ENCODE peak calls at places on chromosomes 4 and X, in five cellular contexts. H, W, J, U and G are unnamed samples.

GRCh38 chrX:50723006-50723405 is 91.0 kb downstream of the SHROOM4 start:
- DNase-seq in H (no peak), W (no peak), J (no peak), U (no peak), G (no peak)

GRCh38 chr4:89837385-89837995 is 529 bp upstream of the SNCA start:
- DNase-seq in H (peak; percentile 64), W (peak; percentile 83), J (peak; percentile 80), U (peak; percentile 3), G (no peak)

GRCh38 chr4:108972613-108973283 is 209.9 kb upstream of the ETNPPL start:
- DNase-seq in H (no peak), W (no peak), J (no peak), U (no peak), G (no peak)

GRCh38 chr4:113827285-113827684 is 65.7 kb upstream of the CAMK2D start:
- DNase-seq in H (no peak), W (no peak), J (no peak), U (no peak), G (no peak)

GRCh38 chr4:95267081-95267480 is 281.7 kb downstream of the UNC5C start:
- DNase-seq in H (no peak), W (no peak), J (no peak), U (no peak), G (no peak)

GRCh38 chrX:108163333-108164082 is 71.9 kb downstream of the ATG4A start:
- DNase-seq in H (no peak), W (no peak), J (no peak), U (no peak), G (no peak)

GRCh38 chrX:38165023-38165422 is 55.6 kb downstream of the SRPX start:
- DNase-seq in H (no peak), W (no peak), J (no peak), U (no peak), G (no peak)

GRCh38 chr4:2482693-2483092 is 13.8 kb downstream of the RNF4 start:
- DNase-seq in H (no peak), W (no peak), J (peak; percentile 25), U (peak; percentile 38), G (no peak)

GRCh38 chrX:68837119-68837518 is 8.3 kb downstream of the EFNB1 start:
- DNase-seq in H (no peak), W (no peak), J (no peak), U (no peak), G (no peak)